ENCODE peak calls at places on chromosome 12, in ten cellular contexts. One of them, this sample, is unnamed. For H3K9me3, the result is how much of the 10 kb centered on the place peaks cover.

GRCh38 chr12:116713529-116713928 is 24.3 kb downstream of the SPRING1 start:
- DNase-seq in prostate gland: no peak
- DNase-seq in mesenchymal stem cell: no peak
- DNase-seq in astrocyte: no peak
- DNase-seq in heart left ventricle: no peak
- DNase-seq in lung: no peak
- DNase-seq in aorta: no peak
- DNase-seq in CD8-positive, alpha-beta T cell: no peak
- DNase-seq in upper lobe of right lung: no peak
- DNase-seq in left lung: no peak
- DNase-seq in this sample: no peak

GRCh38 chr12:80937391-80938238 is at the start of gene LIN7A:
- DNase-seq in prostate gland: peak
- DNase-seq in mesenchymal stem cell: peak
- DNase-seq in astrocyte: peak
- DNase-seq in heart left ventricle: peak
- DNase-seq in lung: peak
- DNase-seq in aorta: peak
- DNase-seq in CD8-positive, alpha-beta T cell: no peak
- DNase-seq in upper lobe of right lung: peak
- DNase-seq in left lung: peak
- DNase-seq in this sample: no peak

GRCh38 chr12:124543591-124544310 is 23.7 kb downstream of the NCOR2 start:
- DNase-seq in prostate gland: no peak
- DNase-seq in mesenchymal stem cell: peak
- DNase-seq in astrocyte: peak
- DNase-seq in heart left ventricle: no peak
- DNase-seq in lung: no peak
- DNase-seq in aorta: no peak
- DNase-seq in CD8-positive, alpha-beta T cell: no peak
- DNase-seq in upper lobe of right lung: no peak
- DNase-seq in left lung: no peak
- DNase-seq in this sample: no peak

GRCh38 chr12:113700943-113701342 is 229.3 kb upstream of the LHX5 start:
- DNase-seq in prostate gland: no peak
- DNase-seq in mesenchymal stem cell: no peak
- DNase-seq in astrocyte: peak
- DNase-seq in heart left ventricle: no peak
- DNase-seq in lung: no peak
- DNase-seq in aorta: no peak
- DNase-seq in CD8-positive, alpha-beta T cell: no peak
- DNase-seq in upper lobe of right lung: no peak
- DNase-seq in left lung: no peak
- DNase-seq in this sample: peak

GRCh38 chr12:131896080-131896810 is 1.8 kb downstream of the ULK1 start:
- DNase-seq in prostate gland: peak
- DNase-seq in mesenchymal stem cell: peak
- DNase-seq in astrocyte: peak
- DNase-seq in heart left ventricle: peak
- DNase-seq in lung: peak
- DNase-seq in aorta: peak
- DNase-seq in CD8-positive, alpha-beta T cell: peak
- DNase-seq in upper lobe of right lung: peak
- DNase-seq in left lung: peak
- DNase-seq in this sample: peak

GRCh38 chr12:100234591-100235304 is 32.1 kb downstream of the DEPDC4 start:
- DNase-seq in prostate gland: peak
- DNase-seq in mesenchymal stem cell: peak
- DNase-seq in astrocyte: peak
- DNase-seq in heart left ventricle: no peak
- DNase-seq in lung: no peak
- DNase-seq in aorta: no peak
- DNase-seq in CD8-positive, alpha-beta T cell: no peak
- DNase-seq in upper lobe of right lung: no peak
- DNase-seq in left lung: no peak
- DNase-seq in this sample: peak

GRCh38 chr12:98845957-98846356 is 200.9 kb downstream of the APAF1 start:
- DNase-seq in prostate gland: no peak
- DNase-seq in mesenchymal stem cell: no peak
- DNase-seq in astrocyte: peak
- DNase-seq in heart left ventricle: no peak
- DNase-seq in lung: no peak
- DNase-seq in aorta: no peak
- DNase-seq in CD8-positive, alpha-beta T cell: no peak
- DNase-seq in upper lobe of right lung: no peak
- DNase-seq in left lung: no peak
- DNase-seq in this sample: no peak

GRCh38 chr12:1384910-1385309 is 209.5 kb downstream of the FBXL14 start:
- DNase-seq in prostate gland: no peak
- DNase-seq in mesenchymal stem cell: no peak
- DNase-seq in astrocyte: no peak
- DNase-seq in heart left ventricle: no peak
- DNase-seq in lung: no peak
- DNase-seq in aorta: no peak
- DNase-seq in CD8-positive, alpha-beta T cell: no peak
- DNase-seq in upper lobe of right lung: no peak
- DNase-seq in left lung: no peak
- DNase-seq in this sample: no peak

GRCh38 chr12:3534511-3534910 is 43.5 kb downstream of the PRMT8 start:
- DNase-seq in prostate gland: no peak
- DNase-seq in mesenchymal stem cell: no peak
- DNase-seq in astrocyte: no peak
- DNase-seq in heart left ventricle: no peak
- DNase-seq in lung: no peak
- DNase-seq in aorta: no peak
- DNase-seq in CD8-positive, alpha-beta T cell: no peak
- DNase-seq in upper lobe of right lung: no peak
- DNase-seq in left lung: no peak
- DNase-seq in this sample: no peak

DNA sequence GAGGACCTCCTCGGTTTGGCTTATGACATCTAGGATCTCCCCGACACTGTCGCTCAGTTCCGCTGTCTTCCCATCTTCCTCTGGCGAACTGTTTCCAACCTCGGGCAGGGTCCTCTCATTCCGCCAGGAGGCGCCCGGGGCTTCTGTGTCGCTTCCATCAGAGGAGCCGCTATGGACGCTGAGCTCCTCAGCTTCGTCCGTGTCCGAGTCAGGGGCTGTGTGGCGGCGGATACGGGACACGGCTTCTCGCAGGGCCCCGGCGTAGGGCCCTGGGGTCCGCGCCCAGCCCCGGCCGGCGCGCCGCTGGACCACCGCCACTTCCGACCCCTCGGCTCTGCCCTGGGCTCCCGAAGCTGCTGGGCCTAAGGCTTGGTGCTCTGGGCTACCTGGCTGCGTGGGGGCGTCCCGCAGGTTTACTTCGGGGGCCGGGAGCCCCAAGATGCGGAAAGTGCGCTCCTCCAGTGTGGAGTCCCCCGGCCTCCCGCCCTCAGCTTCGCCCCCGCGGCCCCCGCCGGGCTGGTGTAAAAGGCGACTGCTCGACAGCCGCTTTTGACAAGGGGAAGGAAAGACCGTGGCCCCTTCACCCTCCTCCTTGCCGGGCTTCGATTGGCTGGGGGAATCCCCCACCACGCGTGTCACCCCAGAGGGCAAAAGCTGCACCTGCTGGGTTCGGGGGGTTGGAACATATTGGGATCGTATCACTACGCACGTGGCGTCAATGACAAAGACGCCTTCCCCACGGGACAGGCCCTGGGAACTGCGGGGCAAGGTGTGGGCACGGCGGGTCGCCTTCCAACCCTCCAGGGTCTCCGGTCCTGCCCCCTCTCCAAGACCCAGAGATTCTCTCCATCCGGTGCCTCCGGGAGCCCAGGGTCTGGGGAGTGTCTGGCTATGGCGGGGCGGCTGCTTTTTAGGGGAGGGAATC is 2.1 kb downstream of the DDN start:
- DNase-seq in prostate gland: peak
- DNase-seq in mesenchymal stem cell: peak
- DNase-seq in astrocyte: peak
- DNase-seq in heart left ventricle: peak
- DNase-seq in lung: peak
- DNase-seq in aorta: peak
- DNase-seq in CD8-positive, alpha-beta T cell: no peak
- DNase-seq in upper lobe of right lung: peak
- DNase-seq in left lung: peak
- DNase-seq in this sample: no peak
- H3K4me3 ChIP-seq in prostate gland: peak
- H3K4me3 ChIP-seq in mesenchymal stem cell: peak
- H3K4me3 ChIP-seq in astrocyte: peak
- H3K4me3 ChIP-seq in heart left ventricle: peak
- H3K4me3 ChIP-seq in lung: peak
- H3K4me3 ChIP-seq in aorta: no peak
- H3K4me3 ChIP-seq in CD8-positive, alpha-beta T cell: peak
- H3K4me3 ChIP-seq in upper lobe of right lung: peak
- H3K4me3 ChIP-seq in left lung: peak
- H3K4me3 ChIP-seq in this sample: no peak

GRCh38 chr12:133202493-133203343 is 21.4 kb downstream of the ZNF268 start:
- DNase-seq in prostate gland: no peak
- DNase-seq in mesenchymal stem cell: peak
- DNase-seq in astrocyte: peak
- DNase-seq in heart left ventricle: no peak
- DNase-seq in lung: no peak
- DNase-seq in aorta: no peak
- DNase-seq in CD8-positive, alpha-beta T cell: no peak
- DNase-seq in upper lobe of right lung: no peak
- DNase-seq in left lung: no peak
- DNase-seq in this sample: no peak
- H3K9me3 ChIP-seq in prostate gland: under half
- H3K9me3 ChIP-seq in mesenchymal stem cell: half or more
- H3K9me3 ChIP-seq in astrocyte: half or more
- H3K9me3 ChIP-seq in heart left ventricle: half or more
- H3K9me3 ChIP-seq in lung: under half
- H3K9me3 ChIP-seq in aorta: under half
- H3K9me3 ChIP-seq in CD8-positive, alpha-beta T cell: half or more
- H3K9me3 ChIP-seq in upper lobe of right lung: half or more
- H3K9me3 ChIP-seq in left lung: half or more
- H3K9me3 ChIP-seq in this sample: under half

DNA sequence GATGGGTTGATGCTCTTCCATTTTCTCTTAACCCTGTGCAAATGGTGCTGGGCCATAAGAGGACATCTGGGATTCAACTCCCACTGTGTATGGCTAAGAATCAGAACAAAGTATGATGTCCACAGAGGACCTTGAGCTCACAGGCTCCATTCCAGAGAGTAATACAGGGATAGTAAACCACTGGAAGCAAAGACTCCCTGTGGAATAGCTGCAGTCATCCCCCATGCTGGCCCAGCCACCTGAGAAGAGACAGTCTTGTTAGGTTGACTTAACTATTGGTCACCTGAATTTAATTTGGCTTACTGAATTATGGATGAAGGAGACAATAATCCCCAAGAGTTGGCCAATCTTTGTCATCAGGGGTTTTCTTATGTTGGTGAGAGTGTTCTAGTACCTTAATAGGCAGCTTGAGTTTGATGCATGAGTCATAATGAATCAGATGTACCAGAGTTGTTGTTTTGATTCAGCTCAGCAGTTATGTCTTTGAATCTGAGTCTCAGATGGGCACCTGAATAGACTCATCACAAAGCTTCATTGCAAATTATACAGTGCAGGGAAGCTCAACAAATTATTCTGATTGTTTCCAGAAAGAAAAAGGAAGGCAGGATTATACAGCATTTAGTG is 122.7 kb downstream of the SSPN start:
- DNase-seq in prostate gland: no peak
- DNase-seq in mesenchymal stem cell: peak
- DNase-seq in astrocyte: peak
- DNase-seq in heart left ventricle: no peak
- DNase-seq in lung: no peak
- DNase-seq in aorta: no peak
- DNase-seq in CD8-positive, alpha-beta T cell: no peak
- DNase-seq in upper lobe of right lung: no peak
- DNase-seq in left lung: no peak
- DNase-seq in this sample: no peak
- H3K27ac ChIP-seq in prostate gland: no peak
- H3K27ac ChIP-seq in mesenchymal stem cell: peak
- H3K27ac ChIP-seq in astrocyte: peak
- H3K27ac ChIP-seq in heart left ventricle: peak
- H3K27ac ChIP-seq in lung: no peak
- H3K27ac ChIP-seq in aorta: no peak
- H3K27ac ChIP-seq in CD8-positive, alpha-beta T cell: no peak
- H3K27ac ChIP-seq in upper lobe of right lung: peak
- H3K27ac ChIP-seq in left lung: no peak
- H3K27ac ChIP-seq in this sample: peak

GRCh38 chr12:11565752-11566151 is 83.7 kb upstream of the ETV6 start:
- DNase-seq in prostate gland: no peak
- DNase-seq in mesenchymal stem cell: no peak
- DNase-seq in astrocyte: no peak
- DNase-seq in heart left ventricle: no peak
- DNase-seq in lung: no peak
- DNase-seq in aorta: no peak
- DNase-seq in CD8-positive, alpha-beta T cell: no peak
- DNase-seq in upper lobe of right lung: no peak
- DNase-seq in left lung: no peak
- DNase-seq in this sample: no peak

GRCh38 chr12:11563785-11564739 is 85.4 kb upstream of the ETV6 start:
- DNase-seq in prostate gland: no peak
- DNase-seq in mesenchymal stem cell: no peak
- DNase-seq in astrocyte: no peak
- DNase-seq in heart left ventricle: no peak
- DNase-seq in lung: no peak
- DNase-seq in aorta: no peak
- DNase-seq in CD8-positive, alpha-beta T cell: no peak
- DNase-seq in upper lobe of right lung: no peak
- DNase-seq in left lung: no peak
- DNase-seq in this sample: no peak

GRCh38 chr12:11564984-11565651 is 84.4 kb upstream of the ETV6 start:
- DNase-seq in prostate gland: no peak
- DNase-seq in mesenchymal stem cell: no peak
- DNase-seq in astrocyte: no peak
- DNase-seq in heart left ventricle: no peak
- DNase-seq in lung: no peak
- DNase-seq in aorta: no peak
- DNase-seq in CD8-positive, alpha-beta T cell: no peak
- DNase-seq in upper lobe of right lung: no peak
- DNase-seq in left lung: no peak
- DNase-seq in this sample: no peak

GRCh38 chr12:11568762-11569478 is 80.6 kb upstream of the ETV6 start:
- DNase-seq in prostate gland: no peak
- DNase-seq in mesenchymal stem cell: no peak
- DNase-seq in astrocyte: no peak
- DNase-seq in heart left ventricle: no peak
- DNase-seq in lung: no peak
- DNase-seq in aorta: no peak
- DNase-seq in CD8-positive, alpha-beta T cell: no peak
- DNase-seq in upper lobe of right lung: no peak
- DNase-seq in left lung: no peak
- DNase-seq in this sample: no peak

DNA sequence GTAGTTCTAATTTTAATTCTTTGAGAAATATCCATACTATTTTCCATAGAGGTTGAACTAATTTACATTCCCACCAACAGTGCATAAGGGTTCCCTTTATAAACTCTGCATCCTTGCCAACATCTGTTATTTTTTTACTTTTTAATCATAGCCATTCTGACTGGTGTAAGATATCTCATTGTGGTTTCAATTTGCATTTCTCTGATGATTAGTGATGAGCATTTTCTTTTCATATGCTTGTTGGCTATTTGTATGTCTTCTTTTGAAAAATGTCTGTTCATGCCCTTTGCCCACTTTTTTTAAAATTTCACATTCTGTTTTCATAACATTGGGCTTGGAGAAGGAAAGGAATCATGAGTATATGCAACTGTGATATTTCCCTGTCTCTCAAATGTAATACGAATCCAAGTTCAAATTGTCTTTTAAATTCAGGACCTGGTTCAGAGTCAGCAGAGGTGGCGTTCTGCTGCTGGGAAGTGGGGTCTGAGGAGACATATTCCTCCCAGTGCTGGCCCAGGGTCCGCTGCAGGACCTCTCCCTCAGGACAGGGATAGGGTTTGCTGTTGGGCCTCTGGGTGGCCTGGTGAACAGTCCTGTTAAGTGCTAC is 81.2 kb upstream of the ETV6 start:
- DNase-seq in prostate gland: no peak
- DNase-seq in mesenchymal stem cell: no peak
- DNase-seq in astrocyte: no peak
- DNase-seq in heart left ventricle: no peak
- DNase-seq in lung: no peak
- DNase-seq in aorta: no peak
- DNase-seq in CD8-positive, alpha-beta T cell: no peak
- DNase-seq in upper lobe of right lung: no peak
- DNase-seq in left lung: no peak
- DNase-seq in this sample: no peak
- H3K4me3 ChIP-seq in prostate gland: no peak
- H3K4me3 ChIP-seq in mesenchymal stem cell: no peak
- H3K4me3 ChIP-seq in astrocyte: no peak
- H3K4me3 ChIP-seq in heart left ventricle: no peak
- H3K4me3 ChIP-seq in lung: no peak
- H3K4me3 ChIP-seq in aorta: no peak
- H3K4me3 ChIP-seq in CD8-positive, alpha-beta T cell: no peak
- H3K4me3 ChIP-seq in upper lobe of right lung: no peak
- H3K4me3 ChIP-seq in left lung: no peak
- H3K4me3 ChIP-seq in this sample: no peak